ENCODE peak calls at places on chromosome 1, in seven cellular contexts. X is CD8-positive, alpha-beta T cell; W is M059J; L is NCI-H187; P is cardiac muscle cell; E is T follicular helper cell; H is ecto neural progenitor cell. F is an unnamed sample.

GRCh38 chr1:8571200-8571984 is 246.0 kb downstream of the RERE start:
- DNase-seq in X (no peak), W (peak; percentile 23), L (no peak), P (peak; percentile 45), E (no peak), H (no peak), F (no peak)

GRCh38 chr1:170533331-170533730 is 1.4 kb downstream of the GORAB start:
- DNase-seq in X (no peak), W (peak; percentile 42), L (no peak), P (no peak), E (no peak), H (no peak), F (no peak)

GRCh38 chr1:3129133-3129490 is 60.1 kb downstream of the PRDM16 start:
- DNase-seq in X (no peak), W (no peak), L (no peak), P (no peak), E (no peak), H (no peak), F (no peak)

GRCh38 chr1:156487862-156488261 is 12.7 kb downstream of the MEF2D start:
- DNase-seq in X (no peak), W (peak; percentile 38), L (no peak), P (no peak), E (no peak), H (no peak), F (peak; percentile 47)

GRCh38 chr1:4794020-4794780 is 139.8 kb downstream of the AJAP1 start:
- DNase-seq in X (no peak), W (no peak), L (peak; percentile 90), P (no peak), E (no peak), H (peak; percentile 27), F (no peak)

GRCh38 chr1:37474051-37474696 is at the start of gene ZC3H12A:
- DNase-seq in X (peak; percentile 96), W (peak; percentile 87), L (peak; percentile 69), P (peak; percentile 95), E (peak; percentile 89), H (peak; percentile 88), F (peak; percentile 76)

GRCh38 chr1:109543988-109544735 is 4.3 kb upstream of the GNAI3 start:
- DNase-seq in X (no peak), W (no peak), L (no peak), P (no peak), E (no peak), H (no peak), F (no peak)

GRCh38 chr1:197481101-197481500 is 213.0 kb downstream of the CRB1 start:
- DNase-seq in X (no peak), W (peak; percentile 38), L (no peak), P (no peak), E (no peak), H (no peak), F (no peak)

GRCh38 chr1:9476790-9477463 is 62.3 kb upstream of the SLC25A33 start:
- DNase-seq in X (no peak), W (peak; percentile 92), L (no peak), P (no peak), E (no peak), H (no peak), F (peak; percentile 81)

GRCh38 chr1:162857850-162858249 is 3.1 kb downstream of the CCDC190 start:
- DNase-seq in X (no peak), W (peak; percentile 77), L (no peak), P (no peak), E (no peak), H (no peak), F (no peak)

GRCh38 chr1:196659471-196659870 is 7.6 kb downstream of the CFH start:
- DNase-seq in X (no peak), W (peak; percentile 20), L (no peak), P (no peak), E (no peak), H (no peak), F (no peak)

GRCh38 chr1:49160677-49161076 is 384.0 kb upstream of the BEND5 start:
- DNase-seq in X (no peak), W (no peak), L (no peak), P (no peak), E (no peak), H (no peak), F (no peak)

GRCh38 chr1:108817016-108817415 is 39.9 kb downstream of the AKNAD1 start:
- DNase-seq in X (no peak), W (peak; percentile 97), L (peak; percentile 56), P (no peak), E (no peak), H (no peak), F (peak; percentile 33)

GRCh38 chr1:9397047-9397446 is 104.4 kb downstream of the SPSB1 start:
- DNase-seq in X (no peak), W (no peak), L (no peak), P (no peak), E (no peak), H (no peak), F (no peak)

GRCh38 chr1:77762072-77762476 is 2.4 kb upstream of the USP33 start:
- DNase-seq in X (no peak), W (peak; percentile 74), L (no peak), P (no peak), E (no peak), H (no peak), F (peak; percentile 15)

GRCh38 chr1:117812868-117813511 is 116.4 kb downstream of the GDAP2 start:
- DNase-seq in X (no peak), W (peak; percentile 51), L (no peak), P (no peak), E (no peak), H (no peak), F (no peak)

GRCh38 chr1:156601892-156602291 is 613 bp upstream of the GPATCH4 start:
- DNase-seq in X (no peak), W (no peak), L (no peak), P (no peak), E (no peak), H (no peak), F (no peak)

GRCh38 chr1:204742676-204743075 is 57.1 kb upstream of the LRRN2 start:
- DNase-seq in X (no peak), W (no peak), L (no peak), P (no peak), E (no peak), H (no peak), F (no peak)

GRCh38 chr1:11175461-11175860 is 13.7 kb upstream of the ANGPTL7 start:
- DNase-seq in X (no peak), W (no peak), L (no peak), P (no peak), E (no peak), H (no peak), F (no peak)

GRCh38 chr1:182120411-182121258 is 59.1 kb upstream of the ZNF648 start:
- DNase-seq in X (no peak), W (peak; percentile 95), L (no peak), P (no peak), E (no peak), H (no peak), F (no peak)

GRCh38 chr1:15966081-15966955 is 9.6 kb downstream of the ZBTB17 start:
- DNase-seq in X (no peak), W (peak; percentile 33), L (no peak), P (no peak), E (no peak), H (no peak), F (no peak)

GRCh38 chr1:201903135-201903534 is 14.4 kb downstream of the SHISA4 start:
- DNase-seq in X (no peak), W (peak; percentile 92), L (no peak), P (no peak), E (no peak), H (no peak), F (peak; percentile 16)

GRCh38 chr1:14733053-14733778 is 134.7 kb downstream of the KAZN start:
- DNase-seq in X (no peak), W (peak; percentile 38), L (no peak), P (peak; percentile 28), E (no peak), H (peak; percentile 72), F (no peak)

GRCh38 chr1:16721871-16722641 is 18.3 kb upstream of the RNU1-4 start:
- DNase-seq in X (no peak), W (no peak), L (no peak), P (no peak), E (no peak), H (peak; percentile 32), F (no peak)

GRCh38 chr1:208950206-208950605 is 633.3 kb upstream of the CAMK1G start:
- DNase-seq in X (no peak), W (peak; percentile 8), L (no peak), P (no peak), E (no peak), H (no peak), F (no peak)

GRCh38 chr1:188719735-188720134 is 1757.9 kb downstream of the BRINP3 start:
- DNase-seq in X (no peak), W (no peak), L (no peak), P (no peak), E (no peak), H (no peak), F (no peak)

GRCh38 chr1:40020447-40021085 is 20.0 kb upstream of the CAP1 start:
- DNase-seq in X (no peak), W (peak; percentile 16), L (no peak), P (no peak), E (no peak), H (no peak), F (no peak)

F was measured in PC-9.